ENCODE peak calls at places on chromosomes 1 and 21, in six cellular contexts. C is SHP77 treated with DMSO at 0.1 percent for 48 hours, X is cardiac fibroblast, O is iris pigment epithelial cell, I is C1 segment of cervical spinal cord, E is DMS79. T is an unnamed sample.

GRCh38 chr21:34592120-34592561 is 22.8 kb downstream of the RCAN1 start:
- DNase-seq in C (no peak), X (peak; percentile 47), O (peak; percentile 74), I (no peak), E (no peak), T (no peak)

GRCh38 chr21:32335601-32336575 is 37.2 kb downstream of the MRAP start:
- DNase-seq in C (no peak), X (peak; percentile 38), O (peak; percentile 41), I (peak; percentile 78), E (no peak), T (no peak)

GRCh38 chr1:214419650-214420049 is 131.8 kb downstream of the PTPN14 start:
- DNase-seq in C (no peak), X (no peak), O (no peak), I (no peak), E (no peak), T (no peak)

GRCh38 chr1:63892632-63893395 is 119.0 kb downstream of the ROR1 start:
- DNase-seq in C (peak; percentile 81), X (peak; percentile 58), O (peak; percentile 76), I (peak; percentile 9), E (peak; percentile 75), T (no peak)

GRCh38 chr1:214718724-214719123 is 115.7 kb downstream of the CENPF start:
- DNase-seq in C (no peak), X (peak; percentile 2), O (peak; percentile 46), I (no peak), E (no peak), T (no peak)

GRCh38 chr1:46665983-46666382 is 2.2 kb downstream of the ATPAF1 start:
- DNase-seq in C (no peak), X (no peak), O (no peak), I (no peak), E (no peak), T (no peak)

GRCh38 chr1:6603424-6603850 is 768 bp upstream of the KLHL21 start:
- DNase-seq in C (no peak), X (peak; percentile 86), O (peak; percentile 85), I (peak; percentile 88), E (no peak), T (peak; percentile 81)

GRCh38 chr21:36194024-36194423 is 37.4 kb downstream of the DOP1B start:
- DNase-seq in C (no peak), X (no peak), O (no peak), I (no peak), E (peak; percentile 82), T (no peak)

T was measured in dermis blood vessel endothelial cell.